ENCODE peak calls at places on chromosomes 3 and 15, in nine cellular contexts. W is HepG2, Y is neural progenitor cell, C is tibial artery, N is mammary epithelial cell, B is GM23338, T is psoas muscle, G is dorsolateral prefrontal cortex, Q is Panc1. L is an unnamed sample.

GRCh38 chr3:21705769-21706168 is 45.2 kb downstream of the ZNF385D start:
- DNase-seq in T (peak), C (peak), G (peak), B (no peak), N (peak), Q (peak), W (no peak), Y (no peak), L (peak)

GRCh38 chr3:149527531-149528343 is 53.2 kb downstream of the TM4SF4 start:
- DNase-seq in G (no peak), Q (no peak), W (no peak), C (no peak), Y (peak), B (no peak), T (no peak), N (no peak), L (no peak)

GRCh38 chr3:127042634-127043033 is 59.7 kb downstream of the PLXNA1 start:
- DNase-seq in Q (no peak), G (no peak), B (no peak), C (peak), T (peak), N (no peak), Y (no peak), W (no peak), L (no peak)

GRCh38 chr15:78950906-78951840 is 6.3 kb upstream of the CTSH start:
- DNase-seq in Q (peak), T (no peak), W (peak), N (peak), B (no peak), C (no peak), G (no peak), Y (no peak), L (no peak)

GRCh38 chr3:108053025-108053424 is 37.8 kb downstream of the CD47 start:
- DNase-seq in Y (no peak), W (no peak), Q (no peak), C (peak), N (peak), T (no peak), B (no peak), G (no peak), L (no peak)

GRCh38 chr3:172685331-172686214 is 25.3 kb downstream of the NCEH1 start:
- DNase-seq in C (no peak), N (peak), B (no peak), G (no peak), Q (no peak), Y (no peak), W (no peak), T (no peak), L (no peak)

GRCh38 chr3:17782751-17783150 is 40.3 kb upstream of the TBC1D5 start:
- DNase-seq in B (no peak), C (no peak), G (no peak), Y (no peak), N (no peak), W (no peak), T (no peak), Q (no peak), L (no peak)

GRCh38 chr3:9340450-9341009 is 22.3 kb upstream of the THUMPD3 start:
- DNase-seq in B (no peak), G (no peak), T (no peak), N (peak), W (peak), Q (peak), C (no peak), Y (no peak), L (no peak)

GRCh38 chr3:9769426-9770275 is at the start of gene CAMK1:
- DNase-seq in T (peak), W (peak), N (peak), C (peak), B (peak), G (peak), Y (peak), Q (no peak), L (peak)

GRCh38 chr3:125651246-125651645 is 55.9 kb upstream of the OSBPL11 start:
- DNase-seq in Q (no peak), T (no peak), C (no peak), Y (no peak), B (peak), W (no peak), N (peak), G (no peak), L (no peak)

GRCh38 chr3:122681294-122682015 is 816 bp downstream of the PARP14 start:
- DNase-seq in B (peak), N (no peak), T (no peak), Q (no peak), W (no peak), G (no peak), C (no peak), Y (no peak), L (no peak)

GRCh38 chr3:151156618-151157216 is 46.3 kb downstream of the GPR171 start:
- DNase-seq in W (peak), G (no peak), C (no peak), N (peak), Y (peak), Q (peak), T (no peak), B (peak), L (no peak)

GRCh38 chr3:153252963-153253362 is 90.9 kb downstream of the RAP2B start:
- DNase-seq in Y (no peak), Q (no peak), G (no peak), T (no peak), C (no peak), N (peak), W (no peak), B (no peak), L (no peak)

GRCh38 chr15:36468746-36469145 is 110.7 kb upstream of the CDIN1 start:
- DNase-seq in G (no peak), B (no peak), Q (no peak), C (no peak), Y (no peak), T (no peak), W (no peak), N (peak), L (no peak)

GRCh38 chr3:40584625-40585189 is 59.9 kb downstream of the ZNF621 start:
- DNase-seq in N (peak), T (peak), Q (no peak), G (peak), B (peak), Y (peak), C (peak), W (peak), L (peak)

DNA sequence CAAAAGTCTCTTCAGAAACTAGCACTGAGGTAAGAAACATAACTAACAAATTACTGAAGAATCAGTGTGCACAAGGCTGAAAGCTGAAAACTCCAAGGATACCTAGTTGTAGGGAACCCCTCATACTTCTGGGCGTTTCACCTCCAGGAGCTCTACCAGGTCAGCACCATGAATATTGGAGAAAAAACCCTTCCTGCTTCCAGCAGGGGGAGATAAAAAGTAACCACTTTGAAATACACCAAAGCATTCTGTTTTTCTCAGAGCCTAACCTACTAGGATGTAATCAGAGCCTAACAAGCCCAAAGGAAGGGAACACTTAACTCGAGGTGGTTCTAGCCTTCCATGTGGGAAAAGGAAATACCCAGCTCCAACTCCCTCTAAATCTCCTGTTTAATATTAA is 175.8 kb upstream of the MME start:
- DNase-seq in N (peak), G (no peak), Y (peak), C (no peak), W (peak), B (peak), Q (no peak), T (no peak), L (no peak)
- TF ChIP-seq CTCF in N (peak), G (no peak), Y (peak), C (no peak), W (peak), B (peak), Q (peak), T (peak), L (no peak)

DNA sequence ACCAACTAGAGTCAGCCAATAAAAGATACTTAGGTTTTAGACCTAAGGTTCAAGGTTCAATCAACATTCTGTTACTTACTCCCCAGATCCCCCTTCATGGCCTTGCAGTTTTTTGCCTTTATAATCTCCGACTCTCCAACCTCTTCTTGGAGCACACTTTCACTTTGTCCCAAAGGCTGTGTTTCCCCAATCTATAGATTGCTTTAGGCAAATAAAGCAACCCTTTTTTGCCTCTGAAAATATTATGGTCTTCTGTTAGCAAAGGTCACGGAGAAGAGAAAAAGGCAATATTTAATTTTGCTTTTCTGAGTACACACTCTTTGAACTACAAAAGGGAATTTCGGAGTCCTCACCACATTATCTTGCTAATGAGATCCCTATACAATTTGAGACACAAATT is 268.1 kb downstream of the PLOD2 start:
- DNase-seq in T (no peak), N (no peak), B (no peak), Q (no peak), G (no peak), C (no peak), Y (no peak), W (peak), L (no peak)
- H3K4me3 ChIP-seq in T (no peak), N (no peak), B (no peak), Q (no peak), G (no peak), C (no peak), Y (no peak), W (no peak), L (no peak)

GRCh38 chr3:183812746-183813445 is 12.5 kb downstream of the MAP6D1 start:
- DNase-seq in Y (no peak), N (no peak), G (peak), T (no peak), B (no peak), W (no peak), C (no peak), Q (no peak), L (no peak)
- H3K27ac ChIP-seq in Y (peak), N (peak), G (peak), T (peak), B (no peak), W (no peak), C (no peak), Q (no peak), L (no peak)

GRCh38 chr3:56302417-56302816 is 165.8 kb downstream of the ERC2 start:
- DNase-seq in Q (no peak), G (no peak), B (peak), T (no peak), C (no peak), N (no peak), Y (peak), W (no peak), L (no peak)

GRCh38 chr3:56304069-56304468 is 164.2 kb downstream of the ERC2 start:
- DNase-seq in Q (no peak), W (no peak), B (no peak), Y (no peak), T (no peak), N (no peak), C (no peak), G (no peak), L (no peak)

GRCh38 chr3:56309465-56309864 is 158.8 kb downstream of the ERC2 start:
- DNase-seq in N (no peak), T (no peak), W (no peak), B (no peak), Q (no peak), G (no peak), Y (no peak), C (no peak), L (no peak)

GRCh38 chr3:56303508-56303907 is 164.8 kb downstream of the ERC2 start:
- DNase-seq in G (no peak), C (no peak), Q (no peak), T (no peak), W (peak), B (peak), N (no peak), Y (peak), L (no peak)
- TF ChIP-seq CTCF in G (no peak), C (no peak), Q (peak), T (peak), W (peak), B (peak), N (peak), Y (peak), L (no peak)

GRCh38 chr3:194375473-194375872 is 5.9 kb upstream of the LRRC15 start:
- DNase-seq in N (no peak), B (no peak), W (no peak), Q (no peak), C (no peak), G (no peak), Y (peak), T (peak), L (no peak)

GRCh38 chr3:194377708-194378107 is 8.2 kb upstream of the LRRC15 start:
- DNase-seq in N (no peak), W (no peak), G (no peak), B (no peak), T (no peak), Q (no peak), Y (no peak), C (no peak), L (no peak)

GRCh38 chr3:194373912-194374311 is 4.4 kb upstream of the LRRC15 start:
- DNase-seq in B (no peak), N (no peak), C (no peak), Q (no peak), G (no peak), W (no peak), Y (no peak), T (peak), L (no peak)

GRCh38 chr3:194374930-194375329 is 5.4 kb upstream of the LRRC15 start:
- DNase-seq in C (no peak), W (no peak), G (peak), Y (no peak), B (no peak), Q (no peak), N (no peak), T (peak), L (no peak)

DNA sequence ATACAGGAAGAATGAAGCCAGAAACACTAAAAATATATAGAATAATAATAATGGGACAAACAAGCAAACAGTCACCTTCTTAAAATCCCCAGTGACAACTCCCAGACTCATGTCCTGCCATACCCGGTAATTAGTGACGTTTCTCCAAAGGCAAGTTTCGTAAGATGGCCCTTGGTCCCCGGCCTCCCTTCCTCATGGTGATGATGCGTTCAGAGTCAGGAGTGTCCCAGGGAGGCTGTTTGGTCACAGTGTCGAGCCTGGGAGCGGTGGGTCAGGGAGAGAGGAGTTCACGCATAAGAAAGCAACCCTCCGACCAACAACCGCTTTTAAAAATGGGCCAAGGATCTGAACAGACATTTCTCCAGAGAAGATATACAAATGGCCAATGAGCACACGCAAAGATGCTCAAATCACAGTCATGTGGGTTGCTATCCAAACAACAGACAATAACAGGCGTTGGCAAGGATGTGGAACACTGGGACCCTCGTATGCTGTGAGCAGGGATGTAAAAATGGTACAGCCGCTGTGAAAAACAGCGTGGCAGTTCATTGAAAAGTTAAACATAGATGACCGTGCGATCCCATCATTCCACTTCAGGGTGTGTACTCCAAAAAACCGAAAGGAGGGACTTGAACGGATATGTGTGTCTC is 6.5 kb upstream of the LRRC15 start:
- DNase-seq in Q (no peak), C (no peak), W (no peak), Y (no peak), G (no peak), N (no peak), T (no peak), B (no peak), L (no peak)
- H3K4me3 ChIP-seq in Q (no peak), C (no peak), W (no peak), Y (peak), G (no peak), N (no peak), T (no peak), B (no peak), L (no peak)

GRCh38 chr3:42157915-42158538 is 66.9 kb downstream of the TRAK1 start:
- DNase-seq in C (no peak), B (no peak), W (no peak), Q (no peak), G (no peak), Y (no peak), N (no peak), T (no peak), L (no peak)
- H3K27ac ChIP-seq in C (no peak), B (no peak), W (no peak), Q (no peak), G (no peak), Y (no peak), N (no peak), T (no peak), L (no peak)

GRCh38 chr15:74958320-74958907 is 1.8 kb upstream of the RPP25 start:
- DNase-seq in T (peak), W (peak), C (peak), Y (peak), B (peak), Q (no peak), N (no peak), G (no peak), L (peak)
- TF ChIP-seq CTCF in T (peak), W (peak), C (peak), Y (peak), B (no peak), Q (no peak), N (no peak), G (no peak), L (no peak)

DNA sequence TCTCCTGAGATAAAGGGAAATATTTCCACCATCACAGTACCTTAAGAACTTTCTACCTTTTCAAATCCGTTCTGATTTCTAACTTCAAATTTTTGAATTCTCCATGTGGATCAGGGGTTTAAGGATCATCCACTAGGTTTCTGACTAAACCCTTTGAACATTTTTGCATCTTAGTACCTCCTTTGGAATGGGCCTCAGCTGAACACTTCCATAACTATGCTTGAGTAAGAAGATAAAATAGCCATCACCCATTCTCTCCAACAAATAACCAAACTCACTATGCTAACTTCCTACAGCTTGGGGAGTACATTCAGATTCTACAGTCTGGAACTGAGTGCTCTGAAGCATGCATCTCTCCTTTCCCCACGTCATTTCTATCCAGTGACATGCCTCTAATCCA is 1.3 kb upstream of the NPHP3 start:
- DNase-seq in Y (no peak), W (no peak), Q (no peak), G (no peak), C (no peak), N (no peak), T (no peak), B (no peak), L (no peak)
- H3K4me3 ChIP-seq in Y (peak), W (peak), Q (peak), G (peak), C (peak), N (no peak), T (peak), B (peak), L (peak)

DNA sequence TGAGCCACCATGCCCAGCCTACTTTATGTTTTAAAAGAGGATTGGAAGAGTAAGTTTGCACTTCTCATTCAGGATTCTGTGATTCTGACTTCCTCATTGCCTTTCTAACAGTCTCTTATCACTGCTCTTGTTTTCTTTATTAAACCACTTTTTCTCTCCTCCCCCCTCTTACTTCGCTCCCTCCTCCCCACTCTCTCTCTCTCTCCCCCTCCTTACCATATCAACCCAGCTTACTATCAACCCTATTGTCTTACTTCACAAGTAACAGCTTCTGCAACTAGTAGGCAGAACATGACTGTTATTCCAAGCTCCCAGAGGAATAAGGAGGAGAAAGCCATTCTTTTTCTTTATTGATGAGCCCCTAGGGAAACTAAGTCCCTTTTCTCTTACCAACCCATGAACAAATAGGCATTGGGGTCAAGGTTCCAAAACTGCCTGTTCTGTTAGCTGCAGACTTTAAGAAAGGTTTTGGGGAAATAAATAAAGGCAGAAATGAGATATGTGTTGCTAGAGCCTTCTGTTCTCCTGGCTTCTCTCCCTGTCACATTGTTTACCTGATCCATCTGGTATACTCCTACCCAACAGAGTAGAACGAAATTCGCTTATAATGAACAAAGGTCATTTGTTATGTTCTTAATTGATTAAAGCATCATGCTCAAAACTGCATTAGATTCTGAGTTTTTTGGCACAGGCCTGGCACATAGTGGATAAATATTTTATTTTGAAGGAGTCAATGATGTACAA is 56.4 kb upstream of the RASGRP1 start:
- DNase-seq in W (no peak), Y (no peak), N (no peak), Q (no peak), T (no peak), C (no peak), B (no peak), G (no peak), L (no peak)
- H3K27ac ChIP-seq in W (no peak), Y (no peak), N (no peak), Q (no peak), T (no peak), C (no peak), B (no peak), G (no peak), L (no peak)

L was measured in coronary artery.